ENCODE peak calls at places on chromosomes 2 and 18, in four cellular contexts. J, A, P and Y are unnamed samples.

GRCh38 chr2:37877457-37878315 is 47.4 kb upstream of the RMDN2 start:
- DNase-seq in A (no peak), P (no peak), J (peak), Y (peak)

GRCh38 chr18:63237486-63237885 is 82.1 kb downstream of the BCL2 start:
- DNase-seq in A (no peak), P (no peak), J (no peak), Y (no peak)

GRCh38 chr2:121199281-121200010 is 85.6 kb downstream of the TFCP2L1 start:
- DNase-seq in J (no peak), A (no peak), P (no peak), Y (no peak)

GRCh38 chr2:8441986-8442385 is 239.9 kb upstream of the ID2 start:
- DNase-seq in P (no peak), J (no peak), A (no peak), Y (no peak)

GRCh38 chr2:218776488-218776887 is 5.5 kb upstream of the CYP27A1 start:
- DNase-seq in J (no peak), P (no peak), A (no peak), Y (no peak)

GRCh38 chr2:232482301-232483238 is 5.1 kb downstream of the ECEL1 start:
- DNase-seq in A (no peak), P (no peak), J (no peak), Y (no peak)

GRCh38 chr2:179545024-179545423 is 280.4 kb upstream of the SESTD1 start:
- DNase-seq in J (no peak), A (no peak), P (no peak), Y (no peak)

GRCh38 chr2:119475225-119475856 is 43.7 kb downstream of the TMEM37 start:
- DNase-seq in P (no peak), A (no peak), J (no peak), Y (no peak)

GRCh38 chr2:112542974-112543760 is 902 bp downstream of the POLR1B start:
- DNase-seq in J (peak), A (no peak), P (no peak), Y (no peak)

GRCh38 chr2:186947516-186947915 is 98.5 kb upstream of the ZSWIM2 start:
- DNase-seq in A (no peak), P (no peak), J (no peak), Y (no peak)

DNA sequence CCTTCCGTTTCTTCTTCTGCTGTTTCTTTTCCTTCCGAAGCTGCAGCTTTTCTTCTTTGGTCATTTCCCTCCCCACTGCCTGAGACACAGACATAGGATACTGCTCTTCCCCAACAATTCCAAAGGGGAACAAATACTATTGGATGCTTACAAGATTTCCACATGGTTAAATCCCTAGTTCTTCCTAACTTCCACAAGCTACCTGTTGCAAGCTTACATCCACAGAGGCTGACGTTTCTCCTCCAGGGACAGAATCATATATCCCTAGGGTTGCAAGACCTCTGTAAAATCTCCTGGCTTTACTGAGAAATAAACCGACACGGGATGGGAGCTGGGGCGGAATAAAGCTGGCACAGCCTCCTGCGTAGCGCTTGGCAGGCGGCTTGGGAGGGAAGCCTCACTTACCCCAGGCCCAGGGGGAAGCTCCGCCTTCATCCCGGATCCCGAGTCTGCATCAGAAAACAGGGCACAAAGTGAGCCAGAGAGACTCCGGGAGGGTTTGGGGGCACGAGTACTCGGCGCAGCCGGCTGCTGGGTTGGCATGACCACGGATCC is 590 bp downstream of the EIF2B4 start:
- DNase-seq in A (no peak), J (no peak), P (no peak), Y (no peak)
- TF ChIP-seq POLR2AphosphoS5 in A (no peak), J (no peak), P (no peak), Y (no peak)

GRCh38 chr2:43082878-43083261 is 143.5 kb downstream of the ZFP36L2 start:
- DNase-seq in J (no peak), P (no peak), A (no peak), Y (no peak)

GRCh38 chr2:43080626-43081025 is 145.8 kb downstream of the ZFP36L2 start:
- DNase-seq in P (no peak), J (no peak), A (no peak), Y (no peak)

GRCh38 chr2:43081131-43081745 is 145.2 kb downstream of the ZFP36L2 start:
- DNase-seq in A (no peak), J (no peak), P (no peak), Y (no peak)

GRCh38 chr2:43083278-43083677 is 143.1 kb downstream of the ZFP36L2 start:
- DNase-seq in J (peak), A (no peak), P (no peak), Y (no peak)

DNA sequence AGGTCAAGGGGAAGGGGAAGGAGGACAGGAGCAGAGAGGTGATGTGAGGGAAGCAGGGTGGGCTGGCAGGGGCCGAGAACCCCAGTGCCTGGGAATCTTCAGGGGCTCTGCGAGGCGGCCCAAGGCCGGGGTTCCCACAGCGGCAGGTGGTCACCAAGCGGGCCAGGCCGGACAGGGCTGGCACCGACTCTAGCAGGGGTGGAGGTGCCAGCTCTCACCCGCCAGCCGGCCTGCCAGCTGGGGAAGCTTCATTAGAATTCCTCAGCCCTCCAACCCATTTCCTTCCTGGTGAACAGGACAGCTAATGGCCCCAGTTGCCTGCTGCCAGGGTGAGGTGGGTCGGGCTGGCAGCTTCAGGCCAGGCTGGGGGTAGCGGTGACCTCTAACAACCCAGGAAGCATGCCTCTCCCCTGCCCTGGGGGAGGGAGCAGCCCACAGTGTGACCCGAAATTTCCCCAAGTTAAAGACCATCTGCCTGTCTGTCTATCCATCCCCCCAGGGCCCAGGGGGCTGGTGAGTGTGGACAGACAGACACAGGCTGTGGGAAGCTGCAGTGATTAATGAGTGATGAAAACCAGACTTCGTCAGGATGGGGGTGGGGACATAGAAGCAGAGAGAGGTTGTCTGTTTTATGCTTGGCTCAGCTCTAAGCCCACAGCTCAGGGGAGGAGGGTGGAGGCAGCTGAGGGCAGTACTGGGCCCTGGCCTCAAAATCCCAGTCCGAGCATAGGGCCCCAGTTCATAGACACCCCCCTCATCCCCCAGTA is 144.1 kb downstream of the ZFP36L2 start:
- DNase-seq in A (no peak), P (no peak), J (peak), Y (no peak)
- TF ChIP-seq POLR2AphosphoS5 in A (peak), P (no peak), J (no peak), Y (peak)

GRCh38 chr2:144597894-144598593 is 78.1 kb upstream of the ZEB2 start:
- DNase-seq in J (no peak), P (no peak), A (no peak), Y (no peak)
- TF ChIP-seq POLR2AphosphoS5 in J (no peak), P (no peak), A (no peak), Y (no peak)

DNA sequence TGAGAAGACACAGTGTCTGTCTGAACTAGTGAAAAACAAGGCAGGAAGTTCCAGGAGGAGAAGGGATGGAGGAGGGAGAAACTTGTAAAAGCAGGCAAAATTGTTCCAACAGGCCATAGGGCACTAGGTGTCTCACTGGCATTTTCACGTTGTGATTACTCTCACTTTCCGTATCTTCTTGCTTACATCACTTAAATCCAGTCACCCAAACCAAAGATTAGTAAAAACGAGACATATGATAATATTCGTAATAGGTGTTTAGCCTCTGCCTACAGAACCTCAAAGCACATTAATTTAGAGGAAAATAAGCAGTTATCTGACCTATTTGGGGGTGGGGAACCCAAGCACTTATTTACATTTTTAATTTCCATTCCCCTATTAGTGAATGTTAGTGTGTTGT is 78.3 kb downstream of the POU3F3 start:
- DNase-seq in P (no peak), A (no peak), J (no peak), Y (no peak)
- TF ChIP-seq POLR2AphosphoS5 in P (no peak), A (no peak), J (no peak), Y (no peak)

GRCh38 chr2:144523606-144524131 is 3.8 kb upstream of the ZEB2 start:
- DNase-seq in P (no peak), A (no peak), J (peak), Y (no peak)
- TF ChIP-seq POLR2AphosphoS5 in P (no peak), A (no peak), J (no peak), Y (no peak)

DNA sequence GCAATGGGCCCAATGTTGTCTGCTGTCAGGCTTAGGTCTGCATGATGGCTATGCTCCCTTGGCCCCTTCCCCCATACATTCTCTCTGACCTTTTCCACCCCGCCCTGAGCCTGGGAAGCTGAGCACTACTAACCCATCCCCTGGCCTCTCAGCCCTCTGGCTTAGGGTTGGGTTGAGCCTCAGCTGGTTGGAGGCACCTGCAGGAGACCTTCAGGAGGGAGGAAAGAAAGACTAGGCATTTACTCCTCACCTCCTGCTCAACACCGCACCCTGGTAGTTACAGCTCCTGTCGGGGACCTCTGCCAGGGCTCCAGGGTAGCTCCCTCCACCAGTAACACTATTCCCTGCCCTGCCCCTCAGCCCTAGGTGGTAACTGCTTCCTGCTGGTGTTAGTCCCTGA is 80.5 kb downstream of the GALNT14 start:
- DNase-seq in J (no peak), A (no peak), P (no peak), Y (no peak)
- TF ChIP-seq POLR2AphosphoS5 in J (no peak), A (no peak), P (no peak), Y (no peak)

GRCh38 chr2:9680082-9680481 is 49.3 kb upstream of the YWHAQ start:
- DNase-seq in P (no peak), A (no peak), J (no peak), Y (no peak)

GRCh38 chr2:9679218-9679617 is 48.4 kb upstream of the YWHAQ start:
- DNase-seq in A (no peak), P (no peak), J (no peak), Y (no peak)

GRCh38 chr2:9678554-9678953 is 47.8 kb upstream of the YWHAQ start:
- DNase-seq in J (no peak), A (no peak), P (no peak), Y (no peak)

GRCh38 chr2:9685637-9686036 is 54.8 kb upstream of the YWHAQ start:
- DNase-seq in P (no peak), J (no peak), A (no peak), Y (no peak)

DNA sequence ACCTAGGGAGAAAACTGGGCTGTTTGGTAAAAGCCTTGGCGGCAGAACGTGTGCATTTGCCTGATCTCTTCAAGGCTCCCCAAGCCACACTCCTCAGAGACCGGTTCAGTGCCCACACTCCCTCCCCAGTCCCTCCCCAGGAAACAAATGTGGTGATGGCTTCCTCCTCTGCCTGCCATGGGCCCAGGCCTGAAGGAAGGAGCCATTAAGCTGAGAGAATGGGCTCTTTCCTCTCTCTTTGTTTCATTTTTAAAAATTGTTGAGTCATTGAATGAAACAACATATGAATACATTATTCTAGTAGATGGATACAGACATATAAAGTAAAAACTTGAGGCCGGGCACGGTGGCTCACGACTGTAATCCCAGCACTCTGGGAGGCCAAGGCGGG is 50.6 kb upstream of the YWHAQ start:
- DNase-seq in P (no peak), A (no peak), J (peak), Y (no peak)
- TF ChIP-seq POLR2AphosphoS5 in P (no peak), A (no peak), J (no peak), Y (no peak)

GRCh38 chr2:237671466-237672173 is 44.2 kb downstream of the LRRFIP1 start:
- DNase-seq in J (no peak), P (no peak), A (no peak), Y (no peak)

GRCh38 chr2:237675326-237675725 is 47.9 kb downstream of the LRRFIP1 start:
- DNase-seq in A (no peak), J (peak), P (no peak), Y (no peak)

GRCh38 chr2:237672731-237673129 is 45.3 kb downstream of the LRRFIP1 start:
- DNase-seq in J (no peak), P (no peak), A (no peak), Y (no peak)

GRCh38 chr2:237674731-237675276 is 47.4 kb downstream of the LRRFIP1 start:
- DNase-seq in A (peak), P (peak), J (peak), Y (no peak)

GRCh38 chr2:237673130-237673921 is 45.9 kb downstream of the LRRFIP1 start:
- DNase-seq in J (peak), P (no peak), A (peak), Y (no peak)
- TF ChIP-seq POLR2AphosphoS5 in J (no peak), P (no peak), A (no peak), Y (no peak)

GRCh38 chr2:176122633-176123482 is at the start of gene HOXD9:
- DNase-seq in A (peak), P (no peak), J (peak), Y (no peak)
- TF ChIP-seq POLR2AphosphoS5 in A (peak), P (no peak), J (peak), Y (peak)

GRCh38 chr2:213284105-213285090 is at the start of gene SPAG16:
- DNase-seq in J (peak), P (peak), A (peak), Y (no peak)
- TF ChIP-seq POLR2AphosphoS5 in J (peak), P (peak), A (peak), Y (no peak)